ENCODE peak calls at places on chromosomes 12 and 14, in six cellular contexts. V is HFF-Myc, U is LNCaP clone FGC, B is occipital lobe, F is keratinocyte, K is neural progenitor cell. O is an unnamed sample.

GRCh38 chr12:128797119-128798118 is 26.3 kb downstream of the SLC15A4 start:
- DNase-seq in B (no peak), V (no peak), F (no peak), K (peak; percentile 57), U (no peak), O (no peak)

GRCh38 chr14:49598182-49598478 is 610 bp upstream of the LRR1 start:
- DNase-seq in V (no peak), K (no peak), F (no peak), U (no peak), B (no peak), O (no peak)

GRCh38 chr14:78530078-78530477 is 359.9 kb downstream of the NRXN3 start:
- DNase-seq in F (no peak), U (peak; percentile 6), K (peak; percentile 88), B (no peak), V (peak; percentile 9), O (peak; percentile 2)

GRCh38 chr12:32843528-32844095 is 53.0 kb downstream of the PKP2 start:
- DNase-seq in F (no peak), U (no peak), V (no peak), B (no peak), K (peak; percentile 31), O (no peak)

GRCh38 chr14:22614240-22614799 is 16.2 kb downstream of the ABHD4 start:
- DNase-seq in V (peak; percentile 89), K (peak; percentile 8), B (no peak), U (no peak), F (peak; percentile 86), O (no peak)

GRCh38 chr12:89316705-89317139 is 35.6 kb downstream of the DUSP6 start:
- DNase-seq in F (no peak), K (peak; percentile 87), V (no peak), B (no peak), U (peak; percentile 33), O (no peak)

GRCh38 chr14:103694572-103695026 is 20.7 kb downstream of the XRCC3 start:
- DNase-seq in F (no peak), U (no peak), V (no peak), B (no peak), K (no peak), O (no peak)

GRCh38 chr12:50771409-50771808 is 7.5 kb downstream of the ATF1 start:
- DNase-seq in K (no peak), F (no peak), U (no peak), V (no peak), B (no peak), O (no peak)

GRCh38 chr14:24921903-24922302 is 128.0 kb downstream of the STXBP6 start:
- DNase-seq in B (no peak), V (no peak), K (no peak), U (no peak), F (no peak), O (no peak)

GRCh38 chr14:99754141-99755067 is 38.8 kb upstream of the EML1 start:
- DNase-seq in U (no peak), F (no peak), V (no peak), K (peak; percentile 64), B (no peak), O (no peak)

GRCh38 chr14:70808023-70808401 is 1.3 kb downstream of the MAP3K9 start:
- DNase-seq in U (no peak), F (no peak), V (no peak), K (peak; percentile 79), B (peak; percentile 54), O (peak; percentile 61)

GRCh38 chr14:22650960-22651521 is 6.9 kb upstream of the OR6J1 start:
- DNase-seq in B (no peak), K (no peak), V (peak; percentile 15), U (no peak), F (no peak), O (peak; percentile 14)

GRCh38 chr12:64323006-64323405 is 67.6 kb downstream of the C12orf56 start:
- DNase-seq in V (no peak), K (no peak), F (no peak), B (no peak), U (no peak), O (no peak)

GRCh38 chr14:88559852-88560251 is 3.0 kb upstream of the ZC3H14 start:
- DNase-seq in K (peak; percentile 39), B (no peak), V (peak; percentile 52), F (no peak), U (no peak), O (no peak)

GRCh38 chr14:80425686-80426085 is 214.4 kb upstream of the DIO2 start:
- DNase-seq in F (peak; percentile 87), V (peak; percentile 40), U (no peak), K (no peak), B (no peak), O (no peak)

GRCh38 chr12:87001102-87001501 is 744.9 kb upstream of the MGAT4C start:
- DNase-seq in B (no peak), V (no peak), F (no peak), K (no peak), U (no peak), O (no peak)

GRCh38 chr14:31692376-31692781 is 131.2 kb downstream of the NUBPL start:
- DNase-seq in F (no peak), K (no peak), B (no peak), U (no peak), V (peak; percentile 31), O (no peak)

GRCh38 chr12:100154472-100155247 is 12.0 kb upstream of the BLTP3B start:
- DNase-seq in V (peak; percentile 26), B (peak; percentile 11), F (no peak), K (peak; percentile 82), U (no peak), O (peak; percentile 78)

O was measured in activated naive CD4-positive, alpha-beta T cell treated with anti-CD3 and anti-CD28 coated beads, Interleukin-2, amount 50 U/mL, for 72 hours.